ENCODE peak calls at places on chromosomes 13 and 19, in four cellular contexts. H is cardiac muscle cell; U is stimulated activated CD4-positive, alpha-beta T cell treated with anti-CD3 and anti-CD28 coated beads, Interleukin-1b, Interleukin-23, amount 100 ng/mL, for 24 hours; T is CD8-positive, alpha-beta memory T cell. B is an unnamed sample.

GRCh38 chr19:17797397-17798201 is 2.7 kb downstream of the B3GNT3 start:
- DNase-seq in H (no peak), U (peak; percentile 72), T (no peak), B (no peak)

GRCh38 chr19:57867868-57868492 is 18.3 kb downstream of the ZNF587 start:
- DNase-seq in H (no peak), U (no peak), T (no peak), B (no peak)

GRCh38 chr13:78029891-78030290 is 111.3 kb upstream of the EDNRB start:
- DNase-seq in H (no peak), U (no peak), T (no peak), B (no peak)

GRCh38 chr19:19672816-19673215 is 4.2 kb downstream of the ZNF101 start:
- DNase-seq in H (no peak), U (no peak), T (no peak), B (no peak)

GRCh38 chr19:42126565-42126964 is 5.7 kb downstream of the POU2F2 start:
- DNase-seq in H (no peak), U (no peak), T (no peak), B (no peak)

GRCh38 chr13:27536361-27537101 is 83.8 kb downstream of the LNX2 start:
- DNase-seq in H (no peak), U (no peak), T (no peak), B (no peak)

GRCh38 chr13:23466144-23467002 is 32.9 kb upstream of the SACS start:
- DNase-seq in H (peak; percentile 86), U (peak; percentile 41), T (peak; percentile 29), B (no peak)

GRCh38 chr13:49810825-49811526 is 18.5 kb upstream of the KPNA3 start:
- DNase-seq in H (peak; percentile 69), U (no peak), T (no peak), B (no peak)

GRCh38 chr19:27896091-27896490 is 1316.9 kb downstream of the UQCRFS1 start:
- DNase-seq in H (no peak), U (no peak), T (no peak), B (no peak)

GRCh38 chr19:1069009-1069779 is 2.2 kb downstream of the ARHGAP45 start:
- DNase-seq in H (no peak), U (no peak), T (peak; percentile 64), B (no peak)

GRCh38 chr13:99467764-99468163 is 33.5 kb upstream of the TM9SF2 start:
- DNase-seq in H (peak; percentile 62), U (no peak), T (no peak), B (no peak)

GRCh38 chr13:67408823-67409222 is 178.7 kb upstream of the PCDH9 start:
- DNase-seq in H (peak; percentile 61), U (no peak), T (no peak), B (no peak)

GRCh38 chr19:14337510-14337909 is 43.7 kb upstream of the ADGRE5 start:
- DNase-seq in H (peak; percentile 30), U (no peak), T (no peak), B (no peak)

GRCh38 chr13:40433577-40433976 is 232.9 kb downstream of the FOXO1 start:
- DNase-seq in H (no peak), U (no peak), T (peak; percentile 27), B (no peak)

GRCh38 chr19:18396471-18397241 is 766 bp downstream of the LRRC25 start:
- DNase-seq in H (no peak), U (no peak), T (no peak), B (no peak)

GRCh38 chr19:14686411-14686810 is 3.4 kb upstream of the ZNF333 start:
- DNase-seq in H (peak; percentile 30), U (no peak), T (no peak), B (peak; percentile 20)

GRCh38 chr13:54628383-54628782 is 1599.8 kb downstream of the OLFM4 start:
- DNase-seq in H (no peak), U (no peak), T (no peak), B (peak; percentile 31)

GRCh38 chr13:113091891-113092775 is 13.5 kb upstream of the F7 start:
- DNase-seq in H (no peak), U (no peak), T (no peak), B (no peak)

GRCh38 chr19:49119411-49120324 is at the start of gene PPFIA3:
- DNase-seq in H (peak; percentile 73), U (no peak), T (peak; percentile 16), B (peak; percentile 46)

GRCh38 chr19:35531291-35531690 is 2.0 kb upstream of the GAPDHS start:
- DNase-seq in H (no peak), U (no peak), T (no peak), B (peak; percentile 83)

GRCh38 chr19:15123900-15124299 is 16.7 kb downstream of the SYDE1 start:
- DNase-seq in H (no peak), U (no peak), T (no peak), B (no peak)

GRCh38 chr19:1252221-1252817 is 3.9 kb downstream of the MIDN start:
- DNase-seq in H (peak; percentile 99), U (peak; percentile 67), T (peak; percentile 55), B (no peak)

GRCh38 chr13:33310245-33311038 is 24.9 kb upstream of the STARD13 start:
- DNase-seq in H (no peak), U (no peak), T (no peak), B (no peak)

GRCh38 chr19:51337861-51338562 is 3.9 kb downstream of the VSIG10L start:
- DNase-seq in H (no peak), U (no peak), T (no peak), B (no peak)

GRCh38 chr13:43783820-43784219 is 3.0 kb downstream of the ENOX1 start:
- DNase-seq in H (peak; percentile 67), U (no peak), T (no peak), B (peak; percentile 84)

GRCh38 chr19:29812080-29812880 is 489 bp downstream of the CCNE1 start:
- DNase-seq in H (no peak), U (no peak), T (no peak), B (no peak)

GRCh38 chr19:16051254-16052025 is 24.9 kb upstream of the TPM4 start:
- DNase-seq in H (peak; percentile 58), U (no peak), T (no peak), B (no peak)

GRCh38 chr13:50979187-50979586 is 69.6 kb downstream of the RNASEH2B start:
- DNase-seq in H (no peak), U (no peak), T (no peak), B (no peak)

GRCh38 chr19:8208119-8208709 is 956 bp upstream of the CERS4 start:
- DNase-seq in H (peak; percentile 6), U (no peak), T (no peak), B (no peak)

GRCh38 chr13:48590141-48590863 is 57.4 kb upstream of the RCBTB2 start:
- DNase-seq in H (no peak), U (no peak), T (no peak), B (no peak)

GRCh38 chr19:6861683-6862286 is 25.6 kb upstream of the ADGRE1 start:
- DNase-seq in H (no peak), U (no peak), T (no peak), B (no peak)

GRCh38 chr13:20390526-20391175 is 135.0 kb downstream of the CRYL1 start:
- DNase-seq in H (peak; percentile 30), U (no peak), T (no peak), B (no peak)

GRCh38 chr13:78239681-78240080 is 321.1 kb upstream of the EDNRB start:
- DNase-seq in H (no peak), U (no peak), T (no peak), B (no peak)

GRCh38 chr19:28396259-28396940 is 816.6 kb downstream of the UQCRFS1 start:
- DNase-seq in H (no peak), U (no peak), T (no peak), B (no peak)

GRCh38 chr19:54668353-54668752 is 5.6 kb downstream of the LILRB4 start:
- DNase-seq in H (no peak), U (no peak), T (no peak), B (no peak)

GRCh38 chr19:10979950-10980349 is 19.1 kb downstream of the SMARCA4 start:
- DNase-seq in H (no peak), U (no peak), T (no peak), B (no peak)

GRCh38 chr13:59368652-59369051 is 795.1 kb downstream of the DIAPH3 start:
- DNase-seq in H (peak; percentile 38), U (no peak), T (no peak), B (no peak)